ENCODE peak calls at places on chromosomes 13 and 19, in six cellular contexts. V is hepatocyte; O is body of pancreas; L is CD8-positive, alpha-beta T cell; D is PC-3; T is cardiac muscle cell. P is an unnamed sample. For H3K36me3 and H3K4me1, the result is how much of the 10 kb centered on the place peaks cover.

GRCh38 chr19:49930483-49931011 is 1.2 kb upstream of the NUP62 start:
- DNase-seq in V (no peak), O (no peak), L (no peak), D (peak), T (peak), P (peak)

GRCh38 chr13:67192751-67193150 is 37.4 kb downstream of the PCDH9 start:
- DNase-seq in V (no peak), O (no peak), L (no peak), D (no peak), T (no peak), P (no peak)

GRCh38 chr13:41974262-41974900 is 13.5 kb upstream of the VWA8 start:
- DNase-seq in V (no peak), O (no peak), L (no peak), D (no peak), T (no peak), P (no peak)

GRCh38 chr13:32390484-32390883 is 37.4 kb downstream of the N4BP2L1 start:
- DNase-seq in V (no peak), O (no peak), L (no peak), D (no peak), T (no peak), P (no peak)

GRCh38 chr19:8490873-8491272 is 11.6 kb downstream of the PRAM1 start:
- DNase-seq in V (no peak), O (no peak), L (no peak), D (no peak), T (no peak), P (no peak)

GRCh38 chr19:6734096-6734696 is 3.2 kb downstream of the GPR108 start:
- DNase-seq in V (peak), O (no peak), L (no peak), D (no peak), T (no peak), P (no peak)

GRCh38 chr19:51784922-51785690 is 9.9 kb upstream of the FPR3 start:
- DNase-seq in V (no peak), O (peak), L (no peak), D (peak), T (peak), P (peak)

GRCh38 chr13:101115762-101116161 is 300.5 kb downstream of the NALCN start:
- DNase-seq in V (peak), O (no peak), L (no peak), D (peak), T (no peak), P (peak)

GRCh38 chr19:43694553-43694952 is 21.3 kb upstream of the IRGC start:
- DNase-seq in V (no peak), O (no peak), L (no peak), D (no peak), T (no peak), P (no peak)

GRCh38 chr13:33375421-33375820 is 89.9 kb upstream of the STARD13 start:
- DNase-seq in V (no peak), O (no peak), L (no peak), D (no peak), T (no peak), P (no peak)

GRCh38 chr13:74770361-74770760 is 636.2 kb upstream of the KLF12 start:
- DNase-seq in V (no peak), O (no peak), L (no peak), D (peak), T (peak), P (peak)

GRCh38 chr13:36030670-36031331 is 100.4 kb downstream of the DCLK1 start:
- DNase-seq in V (peak), O (no peak), L (no peak), D (peak), T (peak), P (peak)

GRCh38 chr19:34493649-34494044 is 12.1 kb downstream of the WTIP start:
- DNase-seq in V (no peak), O (no peak), L (no peak), D (no peak), T (no peak), P (no peak)

GRCh38 chr13:98352226-98352625 is 175.2 kb upstream of the RNF113B start:
- DNase-seq in V (no peak), O (no peak), L (no peak), D (no peak), T (no peak), P (no peak)

GRCh38 chr13:51004918-51005460 is 95.4 kb downstream of the RNASEH2B start:
- DNase-seq in V (no peak), O (no peak), L (no peak), D (no peak), T (no peak), P (no peak)

GRCh38 chr19:7115721-7116120 is 46.2 kb downstream of the ZNF557 start:
- DNase-seq in V (no peak), O (no peak), L (no peak), D (no peak), T (no peak), P (no peak)

GRCh38 chr19:16626796-16627193 is 1.2 kb downstream of the MED26 start:
- DNase-seq in V (peak), O (no peak), L (no peak), D (no peak), T (no peak), P (peak)

GRCh38 chr19:17121736-17122293 is 46.2 kb downstream of the MYO9B start:
- DNase-seq in V (no peak), O (no peak), L (no peak), D (no peak), T (peak), P (no peak)

DNA sequence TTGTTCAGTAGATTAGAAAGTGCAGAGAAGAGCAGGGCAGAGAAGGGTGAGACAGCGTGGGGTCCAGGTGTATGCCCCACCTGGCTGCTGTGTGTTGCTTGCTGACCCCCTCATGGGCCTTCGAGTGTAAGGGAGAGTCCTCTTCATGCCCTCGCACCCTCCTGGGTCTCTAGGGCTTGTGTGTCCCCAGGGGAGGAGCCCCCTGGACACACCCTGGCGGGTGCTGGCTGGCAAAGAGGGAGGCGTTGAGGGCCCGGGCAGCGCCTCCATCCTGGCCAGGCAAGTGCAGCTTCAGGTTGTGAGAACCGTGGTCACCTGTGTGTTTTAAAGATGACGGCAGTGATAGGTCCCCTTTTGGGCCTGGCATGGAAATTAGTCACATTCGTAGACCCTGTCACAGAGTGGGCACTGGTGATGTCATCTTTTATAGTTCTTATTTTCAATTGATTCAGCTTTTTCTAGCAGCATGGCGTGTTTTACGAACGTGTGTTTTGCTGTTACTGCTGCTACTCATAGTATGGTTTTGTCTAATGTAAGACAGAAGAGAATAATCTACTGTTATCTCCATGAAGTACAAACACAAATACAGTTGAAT is 18.7 kb downstream of the TFDP1 start:
- DNase-seq in V (no peak), O (no peak), L (no peak), D (no peak), T (no peak), P (no peak)
- H3K36me3 ChIP-seq in V (under half), O (under half), L (under half), D (under half), T (under half), P (under half)

GRCh38 chr19:5123646-5124045 is 154.7 kb downstream of the KDM4B start:
- DNase-seq in V (no peak), O (no peak), L (no peak), D (no peak), T (no peak), P (no peak)
- H3K4me1 ChIP-seq in V (under half), O (under half), L (under half), D (under half), T (half or more), P (under half)

GRCh38 chr13:91355826-91356710 is 8.6 kb downstream of the MIR17HG start:
- DNase-seq in V (no peak), O (no peak), L (no peak), D (no peak), T (no peak), P (no peak)
- H3K36me3 ChIP-seq in V (under half), O (under half), L (under half), D (half or more), T (under half), P (under half)

GRCh38 chr19:38647966-38648788 is 728 bp downstream of the ACTN4 start:
- DNase-seq in V (peak), O (no peak), L (no peak), D (no peak), T (no peak), P (peak)

GRCh38 chr19:38648789-38649304 is 1.4 kb downstream of the ACTN4 start:
- DNase-seq in V (peak), O (no peak), L (no peak), D (no peak), T (no peak), P (peak)

GRCh38 chr19:38650180-38650775 is 2.8 kb downstream of the ACTN4 start:
- DNase-seq in V (peak), O (no peak), L (no peak), D (no peak), T (no peak), P (peak)

GRCh38 chr19:38650911-38651584 is 3.6 kb downstream of the ACTN4 start:
- DNase-seq in V (peak), O (no peak), L (no peak), D (peak), T (peak), P (peak)

DNA sequence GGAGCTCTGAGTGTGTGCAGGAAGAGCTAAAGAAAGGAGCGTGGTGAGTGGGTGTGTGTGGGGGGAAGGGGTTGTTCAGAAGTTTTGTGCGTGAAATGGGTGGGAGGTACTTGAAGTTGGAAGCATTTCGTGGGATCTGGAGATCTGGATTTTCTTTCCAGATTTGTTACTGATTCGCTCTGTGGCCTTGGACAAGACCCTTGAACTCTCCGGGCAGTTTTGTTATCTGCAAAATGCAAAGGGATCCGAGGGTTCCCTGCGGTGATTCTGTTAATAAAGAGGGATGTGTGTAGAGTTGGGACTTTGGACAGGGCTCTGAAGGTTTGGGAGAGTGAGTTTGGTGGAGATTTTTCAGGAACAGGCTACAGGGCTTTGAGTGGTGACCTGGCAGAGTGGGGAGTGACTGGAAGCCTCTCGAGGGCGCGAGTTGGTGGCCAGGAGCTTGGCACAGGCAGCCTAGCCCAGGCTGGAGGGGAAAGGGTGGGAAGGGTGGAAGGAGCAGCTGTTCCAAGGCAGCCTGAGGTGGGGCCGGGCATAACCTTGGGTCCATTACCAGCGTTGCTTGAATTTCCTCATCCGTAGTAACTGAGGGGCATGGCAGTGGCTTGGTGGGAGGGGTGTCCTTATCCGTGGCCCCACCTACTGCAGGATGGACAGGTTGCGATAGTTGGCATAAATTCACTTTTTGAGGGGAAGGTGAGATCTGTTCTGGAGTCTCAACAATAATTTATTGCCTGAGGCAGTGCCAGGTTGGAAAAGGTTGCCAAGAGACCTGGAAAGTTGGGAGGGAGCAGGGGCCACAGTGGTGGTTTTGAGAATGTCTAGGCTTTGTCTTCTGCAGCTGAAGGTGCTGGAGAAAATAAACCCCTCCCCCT is 2.1 kb downstream of the ACTN4 start:
- DNase-seq in V (peak), O (peak), L (no peak), D (peak), T (no peak), P (peak)
- H3K4me1 ChIP-seq in V (under half), O (half or more), L (under half), D (under half), T (under half), P (under half)

DNA sequence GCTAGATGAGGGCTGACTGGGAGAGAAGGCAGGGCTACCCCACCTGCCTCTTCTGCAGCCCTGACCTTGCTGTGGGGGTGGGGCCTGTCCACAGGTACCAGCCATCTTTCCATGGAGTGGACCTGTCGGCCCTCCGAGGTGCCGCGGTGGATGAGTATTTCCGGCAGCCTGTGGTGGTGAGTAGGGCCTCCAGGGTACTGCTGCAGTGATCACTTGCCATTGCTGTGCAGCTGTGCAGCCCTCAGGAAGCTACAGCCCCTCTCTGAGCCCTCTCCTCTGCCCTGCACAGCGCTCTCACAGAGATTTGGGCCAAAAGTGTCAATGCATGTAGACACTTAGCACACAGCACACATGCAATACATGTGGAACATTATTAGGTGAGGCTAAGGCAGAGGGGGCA is 11.8 kb downstream of the YIPF2 start:
- DNase-seq in V (no peak), O (no peak), L (no peak), D (no peak), T (no peak), P (no peak)
- H3K36me3 ChIP-seq in V (under half), O (under half), L (under half), D (under half), T (under half), P (under half)

GRCh38 chr19:4471400-4472173 is 510 bp upstream of the HDGFL2 start:
- DNase-seq in V (peak), O (peak), L (peak), D (peak), T (peak), P (peak)

GRCh38 chr19:4473011-4473410 is 914 bp downstream of the HDGFL2 start:
- DNase-seq in V (no peak), O (no peak), L (no peak), D (no peak), T (no peak), P (no peak)

GRCh38 chr19:4472174-4472974 is at the start of gene HDGFL2:
- DNase-seq in V (no peak), O (no peak), L (no peak), D (no peak), T (no peak), P (no peak)

GRCh38 chr19:4464815-4465581 is 7.1 kb upstream of the HDGFL2 start:
- DNase-seq in V (no peak), O (no peak), L (no peak), D (no peak), T (no peak), P (no peak)

DNA sequence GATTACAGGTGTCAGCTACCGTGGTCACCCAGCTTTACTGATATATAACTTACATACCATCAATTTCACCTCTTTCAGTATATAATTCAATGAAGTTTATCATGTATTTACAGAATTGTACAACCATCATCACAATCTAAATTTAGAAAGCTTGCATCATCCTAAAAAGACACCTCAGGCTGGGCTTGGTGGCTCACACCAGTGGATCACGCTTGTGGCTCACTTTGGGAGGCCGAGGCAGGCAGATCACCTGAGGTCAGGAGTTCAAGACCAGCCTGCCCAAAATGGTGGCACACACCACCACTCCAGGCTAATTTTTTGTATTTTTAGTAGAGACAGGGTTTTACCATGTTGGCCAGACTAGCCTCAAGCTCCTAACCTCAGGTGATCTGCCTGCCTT is 4.3 kb upstream of the HDGFL2 start:
- DNase-seq in V (no peak), O (no peak), L (no peak), D (no peak), T (no peak), P (no peak)
- H3K4me1 ChIP-seq in V (under half), O (under half), L (under half), D (under half), T (under half), P (under half)

GRCh38 chr19:1816530-1817298 is 4.6 kb upstream of the ATP8B3 start:
- DNase-seq in V (no peak), O (no peak), L (no peak), D (no peak), T (no peak), P (no peak)
- H3K36me3 ChIP-seq in V (under half), O (under half), L (under half), D (under half), T (under half), P (half or more)